ENCODE peak calls at places on chromosomes 12 and 14, in five cellular contexts. I, O, T, M and L are unnamed samples.

GRCh38 chr12:14216405-14217294 is 148.8 kb upstream of the ATF7IP start:
- DNase-seq in I (no peak), O (no peak), T (no peak), M (no peak), L (no peak)

GRCh38 chr12:54304187-54304810 is 3.5 kb upstream of the NFE2 start:
- DNase-seq in I (peak), O (peak), T (peak), M (peak), L (peak)

GRCh38 chr14:53946404-53947400 is 9.9 kb downstream of the BMP4 start:
- DNase-seq in I (no peak), O (no peak), T (no peak), M (no peak), L (no peak)

GRCh38 chr14:39957290-39957689 is 525.1 kb upstream of the FBXO33 start:
- DNase-seq in I (no peak), O (no peak), T (no peak), M (no peak), L (no peak)

GRCh38 chr14:51818748-51819386 is 41.5 kb upstream of the GNG2 start:
- DNase-seq in I (no peak), O (peak), T (no peak), M (no peak), L (no peak)

GRCh38 chr12:14935031-14935430 is 3.3 kb downstream of the ERP27 start:
- DNase-seq in I (no peak), O (no peak), T (no peak), M (no peak), L (no peak)

GRCh38 chr12:109833307-109834189 is at the start of gene TRPV4:
- DNase-seq in I (no peak), O (no peak), T (peak), M (no peak), L (no peak)

GRCh38 chr14:68961781-68962584 is 17.1 kb downstream of the ACTN1 start:
- DNase-seq in I (peak), O (no peak), T (no peak), M (no peak), L (peak)

GRCh38 chr12:3558255-3558654 is 67.3 kb downstream of the PRMT8 start:
- DNase-seq in I (no peak), O (no peak), T (no peak), M (no peak), L (no peak)

GRCh38 chr12:57381693-57382220 is 49.1 kb downstream of the R3HDM2 start:
- DNase-seq in I (no peak), O (no peak), T (no peak), M (no peak), L (no peak)

GRCh38 chr12:9090220-9090619 is 25.5 kb downstream of the A2M start:
- DNase-seq in I (no peak), O (no peak), T (no peak), M (no peak), L (no peak)

GRCh38 chr12:109731231-109731731 is 17.7 kb downstream of the FAM222A start:
- DNase-seq in I (no peak), O (no peak), T (peak), M (no peak), L (peak)

GRCh38 chr12:54933381-54933780 is 51.2 kb downstream of the TESPA1 start:
- DNase-seq in I (peak), O (no peak), T (no peak), M (no peak), L (no peak)

GRCh38 chr12:124230789-124231188 is 64.1 kb upstream of the RFLNA start:
- DNase-seq in I (no peak), O (no peak), T (no peak), M (no peak), L (no peak)

GRCh38 chr12:58450868-58451482 is 469.3 kb downstream of the LRIG3 start:
- DNase-seq in I (no peak), O (no peak), T (no peak), M (no peak), L (no peak)

GRCh38 chr14:24695265-24696241 is 61.6 kb upstream of the GZMB start:
- DNase-seq in I (no peak), O (peak), T (no peak), M (no peak), L (no peak)

GRCh38 chr12:124767075-124767821 is 96.4 kb downstream of the SCARB1 start:
- DNase-seq in I (peak), O (peak), T (peak), M (no peak), L (peak)

GRCh38 chr14:95290769-95291440 is 28.8 kb downstream of the CLMN start:
- DNase-seq in I (peak), O (no peak), T (peak), M (peak), L (no peak)

GRCh38 chr12:24482882-24483604 is 465.9 kb downstream of the BCAT1 start:
- DNase-seq in I (no peak), O (no peak), T (no peak), M (no peak), L (no peak)

GRCh38 chr12:2877959-2878732 is 1.1 kb downstream of the RHNO1 start:
- DNase-seq in I (no peak), O (no peak), T (no peak), M (no peak), L (no peak)

GRCh38 chr12:57619434-57620244 is 8.4 kb downstream of the ARHGEF25 start:
- DNase-seq in I (no peak), O (no peak), T (no peak), M (no peak), L (peak)

GRCh38 chr12:47816646-47817271 is 2.9 kb downstream of the HDAC7 start:
- DNase-seq in I (no peak), O (no peak), T (no peak), M (no peak), L (no peak)

GRCh38 chr14:34781242-34781641 is 66.8 kb upstream of the CFL2 start:
- DNase-seq in I (peak), O (no peak), T (no peak), M (no peak), L (no peak)

GRCh38 chr12:49621651-49622500 is 1.5 kb upstream of the PRPF40B start:
- DNase-seq in I (no peak), O (no peak), T (no peak), M (peak), L (no peak)

GRCh38 chr14:25132734-25133422 is 82.9 kb upstream of the STXBP6 start:
- DNase-seq in I (peak), O (no peak), T (peak), M (peak), L (peak)

GRCh38 chr12:64737539-64737938 is 21.7 kb downstream of the GNS start:
- DNase-seq in I (no peak), O (no peak), T (no peak), M (no peak), L (no peak)

GRCh38 chr14:54627718-54628345 is 60.9 kb downstream of the SAMD4A start:
- DNase-seq in I (no peak), O (no peak), T (no peak), M (peak), L (no peak)

GRCh38 chr12:54052745-54053624 is 650 bp upstream of the HOXC4 start:
- DNase-seq in I (no peak), O (no peak), T (no peak), M (no peak), L (no peak)

GRCh38 chr14:44795725-44796124 is 166.0 kb downstream of the KLHL28 start:
- DNase-seq in I (peak), O (no peak), T (no peak), M (no peak), L (no peak)

GRCh38 chr12:69988601-69989194 is 163.7 kb downstream of the MYRFL start:
- DNase-seq in I (no peak), O (no peak), T (no peak), M (no peak), L (no peak)

GRCh38 chr12:86914716-86915115 is 658.5 kb upstream of the MGAT4C start:
- DNase-seq in I (peak), O (no peak), T (no peak), M (no peak), L (no peak)

GRCh38 chr14:51182166-51182565 is 57.9 kb upstream of the TMX1 start:
- DNase-seq in I (peak), O (no peak), T (no peak), M (no peak), L (no peak)

GRCh38 chr12:7374423-7375144 is 69.4 kb downstream of the CD163L1 start:
- DNase-seq in I (peak), O (no peak), T (no peak), M (no peak), L (peak)
- TF ChIP-seq CTCF in I (peak), O (peak), T (no peak), M (no peak), L (peak)

GRCh38 chr12:98724384-98725155 is 79.5 kb downstream of the APAF1 start:
- DNase-seq in I (no peak), O (no peak), T (no peak), M (no peak), L (no peak)

GRCh38 chr12:98719515-98720504 is 74.7 kb downstream of the APAF1 start:
- DNase-seq in I (no peak), O (no peak), T (no peak), M (no peak), L (no peak)

GRCh38 chr12:98721204-98721702 is 76.2 kb downstream of the APAF1 start:
- DNase-seq in I (no peak), O (no peak), T (no peak), M (no peak), L (no peak)

GRCh38 chr12:98727196-98727595 is 82.1 kb downstream of the APAF1 start:
- DNase-seq in I (no peak), O (no peak), T (no peak), M (no peak), L (no peak)

GRCh38 chr12:98725481-98726247 is 80.6 kb downstream of the APAF1 start:
- DNase-seq in I (peak), O (no peak), T (no peak), M (no peak), L (no peak)
- TF ChIP-seq CTCF in I (peak), O (peak), T (peak), M (no peak), L (no peak)

DNA sequence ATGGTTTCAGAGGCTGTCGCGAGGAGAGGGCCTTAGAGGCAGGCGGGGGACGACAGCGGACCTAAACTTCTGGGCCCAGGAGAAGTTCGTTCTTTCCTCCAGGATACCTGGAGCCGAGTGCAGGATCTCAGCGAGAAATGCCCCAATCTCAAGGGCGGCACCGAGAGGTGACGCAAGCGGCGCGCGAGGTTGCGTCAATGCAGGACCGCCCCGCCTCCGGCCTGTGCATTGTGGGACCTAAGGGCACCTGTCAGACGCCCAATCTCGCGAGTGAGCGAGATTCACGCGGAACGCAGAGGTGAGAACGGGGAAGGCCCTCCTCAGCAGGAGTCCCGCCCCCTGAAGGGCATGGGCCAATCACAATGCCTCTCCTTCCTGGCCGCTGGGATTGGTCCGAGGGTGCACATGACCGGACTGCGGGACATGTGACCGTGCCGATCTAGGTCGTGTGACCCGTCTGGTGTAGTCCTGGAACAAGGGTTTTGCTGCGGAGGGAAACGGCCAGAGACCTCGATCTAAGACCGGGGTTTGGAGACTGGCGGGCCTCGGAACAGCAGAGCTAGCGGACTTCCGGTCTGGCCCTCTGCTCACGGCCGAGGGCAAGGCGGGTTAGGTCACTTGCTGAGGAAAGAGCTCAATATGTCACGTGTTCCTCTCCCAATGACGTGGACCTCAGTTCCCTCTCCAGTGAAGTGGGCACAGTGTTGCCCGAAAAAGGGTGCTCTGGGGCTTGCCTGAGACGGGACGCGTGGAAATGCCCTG is 16.3 kb upstream of the DYNC1H1 start:
- DNase-seq in I (peak), O (peak), T (peak), M (peak), L (peak)
- TF ChIP-seq CTCF in I (no peak), O (no peak), T (no peak), M (no peak), L (peak)

GRCh38 chr12:84642201-84642600 is 270.4 kb downstream of the SLC6A15 start:
- DNase-seq in I (no peak), O (no peak), T (no peak), M (no peak), L (no peak)
- TF ChIP-seq CTCF in I (no peak), O (no peak), T (no peak), M (no peak), L (no peak)

DNA sequence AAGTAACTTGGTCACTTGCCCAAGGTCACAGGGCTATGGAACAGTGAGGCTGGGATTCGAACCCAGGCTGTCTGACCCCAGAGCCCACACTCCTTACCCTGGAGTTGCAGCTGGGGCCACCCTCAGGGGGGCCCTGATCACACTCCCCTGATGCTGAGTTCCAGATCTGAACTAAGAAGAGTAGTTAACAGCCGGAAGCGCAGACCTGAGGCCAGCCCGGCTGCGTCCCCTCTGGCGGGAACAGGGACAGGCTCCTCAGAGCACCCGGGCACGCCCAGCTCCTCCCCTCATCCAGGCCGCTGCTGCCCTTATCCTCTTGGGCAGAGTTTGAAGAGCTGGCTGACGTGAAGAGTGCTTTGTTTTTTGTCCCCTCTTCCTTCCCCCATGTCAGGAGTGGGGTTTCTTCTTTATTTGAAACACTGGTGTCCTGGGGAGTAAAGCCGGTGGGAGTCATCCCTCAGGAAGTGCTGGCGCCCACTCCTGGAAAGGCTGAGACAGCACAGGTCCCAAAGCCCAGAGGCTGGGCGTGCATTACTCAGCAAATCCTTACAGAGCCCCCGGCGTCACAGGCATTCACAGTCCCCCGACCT is 8.7 kb downstream of the PHB2 start:
- DNase-seq in I (peak), O (no peak), T (peak), M (peak), L (peak)
- TF ChIP-seq CTCF in I (peak), O (peak), T (peak), M (no peak), L (no peak)